ENCODE peak calls at places on chromosomes 4 and X, in five cellular contexts. One of them, this sample, is unnamed.

GRCh38 chr4:80538276-80538926 is 202.9 kb downstream of the CFAP299 start:
- DNase-seq in lower lobe of right lung: no peak
- DNase-seq in naive thymus-derived CD4-positive, alpha-beta T cell: no peak
- DNase-seq in adrenal gland: no peak
- DNase-seq in effector memory CD4-positive, alpha-beta T cell: no peak
- DNase-seq in this sample: no peak

GRCh38 chr4:23584024-23584423 is 305.8 kb downstream of the PPARGC1A start:
- DNase-seq in lower lobe of right lung: no peak
- DNase-seq in naive thymus-derived CD4-positive, alpha-beta T cell: no peak
- DNase-seq in adrenal gland: no peak
- DNase-seq in effector memory CD4-positive, alpha-beta T cell: no peak
- DNase-seq in this sample: no peak

GRCh38 chr4:4195354-4195753 is 31.4 kb downstream of the OTOP1 start:
- DNase-seq in naive thymus-derived CD4-positive, alpha-beta T cell: no peak
- DNase-seq in lower lobe of right lung: no peak
- DNase-seq in effector memory CD4-positive, alpha-beta T cell: no peak
- DNase-seq in adrenal gland: no peak
- DNase-seq in this sample: no peak

GRCh38 chrX:23332101-23332887 is 2.4 kb upstream of the PTCHD1 start:
- DNase-seq in lower lobe of right lung: no peak
- DNase-seq in adrenal gland: no peak
- DNase-seq in naive thymus-derived CD4-positive, alpha-beta T cell: no peak
- DNase-seq in effector memory CD4-positive, alpha-beta T cell: no peak
- DNase-seq in this sample: no peak

GRCh38 chrX:36867143-36867542 is 141.0 kb upstream of the FAM47C start:
- DNase-seq in effector memory CD4-positive, alpha-beta T cell: no peak
- DNase-seq in lower lobe of right lung: no peak
- DNase-seq in adrenal gland: no peak
- DNase-seq in naive thymus-derived CD4-positive, alpha-beta T cell: no peak
- DNase-seq in this sample: no peak

GRCh38 chr4:93829531-93830089 is 1.1 kb downstream of the ATOH1 start:
- DNase-seq in lower lobe of right lung: no peak
- DNase-seq in effector memory CD4-positive, alpha-beta T cell: no peak
- DNase-seq in adrenal gland: no peak
- DNase-seq in naive thymus-derived CD4-positive, alpha-beta T cell: no peak
- DNase-seq in this sample: no peak

GRCh38 chrX:129193357-129193756 is 329.9 kb downstream of the SMARCA1 start:
- DNase-seq in lower lobe of right lung: no peak
- DNase-seq in effector memory CD4-positive, alpha-beta T cell: no peak
- DNase-seq in adrenal gland: no peak
- DNase-seq in naive thymus-derived CD4-positive, alpha-beta T cell: no peak
- DNase-seq in this sample: no peak

GRCh38 chrX:150966235-150966634 is 16.9 kb upstream of the HMGB3 start:
- DNase-seq in effector memory CD4-positive, alpha-beta T cell: no peak
- DNase-seq in adrenal gland: no peak
- DNase-seq in lower lobe of right lung: no peak
- DNase-seq in naive thymus-derived CD4-positive, alpha-beta T cell: no peak
- DNase-seq in this sample: no peak

GRCh38 chrX:16869393-16870094 is 618 bp downstream of the RBBP7 start:
- DNase-seq in lower lobe of right lung: peak; percentile 43
- DNase-seq in adrenal gland: no peak
- DNase-seq in naive thymus-derived CD4-positive, alpha-beta T cell: peak; percentile 44
- DNase-seq in effector memory CD4-positive, alpha-beta T cell: peak; percentile 26
- DNase-seq in this sample: no peak

GRCh38 chr4:76439491-76439890 is 4.5 kb downstream of the SHROOM3 start:
- DNase-seq in effector memory CD4-positive, alpha-beta T cell: no peak
- DNase-seq in naive thymus-derived CD4-positive, alpha-beta T cell: no peak
- DNase-seq in adrenal gland: no peak
- DNase-seq in lower lobe of right lung: no peak
- DNase-seq in this sample: no peak

GRCh38 chrX:9249452-9249851 is 215.4 kb upstream of the TBL1X start:
- DNase-seq in adrenal gland: no peak
- DNase-seq in lower lobe of right lung: no peak
- DNase-seq in naive thymus-derived CD4-positive, alpha-beta T cell: no peak
- DNase-seq in effector memory CD4-positive, alpha-beta T cell: no peak
- DNase-seq in this sample: no peak

GRCh38 chr4:12679217-12679616 is 804.9 kb downstream of the RAB28 start:
- DNase-seq in lower lobe of right lung: no peak
- DNase-seq in adrenal gland: no peak
- DNase-seq in naive thymus-derived CD4-positive, alpha-beta T cell: no peak
- DNase-seq in effector memory CD4-positive, alpha-beta T cell: no peak
- DNase-seq in this sample: no peak

GRCh38 chr4:184979461-184980124 is 38.7 kb upstream of the HELT start:
- DNase-seq in naive thymus-derived CD4-positive, alpha-beta T cell: no peak
- DNase-seq in effector memory CD4-positive, alpha-beta T cell: no peak
- DNase-seq in lower lobe of right lung: no peak
- DNase-seq in adrenal gland: no peak
- DNase-seq in this sample: no peak

DNA sequence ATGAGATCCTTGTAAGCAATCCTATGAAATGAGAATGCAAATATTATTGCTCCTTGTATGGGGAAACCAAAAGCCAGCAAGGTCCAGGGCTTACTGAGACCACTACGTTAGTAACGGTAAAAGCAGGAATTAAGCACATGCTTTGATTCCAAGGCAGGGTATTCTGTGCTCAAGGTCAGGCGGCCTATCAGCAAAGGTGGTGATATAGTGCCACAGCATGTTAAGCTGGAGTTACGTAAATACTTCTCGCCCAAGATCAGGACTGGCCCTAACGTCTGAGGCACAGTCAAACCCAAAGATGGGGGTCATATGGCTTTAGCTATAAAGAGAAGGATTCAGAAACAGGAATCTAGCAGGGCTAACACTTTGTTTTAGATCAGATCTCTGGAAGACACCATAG is 27.6 kb downstream of the SLC10A7 start:
- DNase-seq in adrenal gland: no peak
- DNase-seq in lower lobe of right lung: no peak
- DNase-seq in naive thymus-derived CD4-positive, alpha-beta T cell: no peak
- DNase-seq in effector memory CD4-positive, alpha-beta T cell: no peak
- DNase-seq in this sample: no peak
- H3K4me1 ChIP-seq in adrenal gland: peaks cover 3% of the 10 kb centered on the region
- H3K4me1 ChIP-seq in lower lobe of right lung: no peaks in the 10 kb centered on the region
- H3K4me1 ChIP-seq in naive thymus-derived CD4-positive, alpha-beta T cell: no peaks in the 10 kb centered on the region
- H3K4me1 ChIP-seq in effector memory CD4-positive, alpha-beta T cell: no peaks in the 10 kb centered on the region
- H3K4me1 ChIP-seq in this sample: no peaks in the 10 kb centered on the region

DNA sequence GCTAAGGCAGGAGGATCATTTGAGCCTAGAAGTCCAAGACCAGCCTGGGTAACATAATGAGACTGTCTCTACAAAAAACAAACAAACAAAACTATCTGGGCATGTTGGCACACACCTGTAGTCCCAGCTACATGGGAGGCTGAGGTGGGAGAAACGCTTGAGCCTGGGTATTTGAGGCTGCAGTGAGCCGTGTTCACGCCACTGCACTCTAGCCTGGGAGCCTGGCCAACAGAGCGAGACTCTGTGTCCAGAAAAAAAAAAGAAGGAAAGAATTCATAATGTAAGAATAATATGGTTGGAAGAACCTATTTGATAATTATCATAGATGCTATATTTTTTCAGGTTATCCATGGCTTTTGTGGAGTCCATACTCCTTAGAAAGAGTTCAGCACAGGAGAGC is 26.0 kb upstream of the DCHS2 start:
- DNase-seq in naive thymus-derived CD4-positive, alpha-beta T cell: no peak
- DNase-seq in lower lobe of right lung: no peak
- DNase-seq in effector memory CD4-positive, alpha-beta T cell: no peak
- DNase-seq in adrenal gland: no peak
- DNase-seq in this sample: no peak
- H3K27ac ChIP-seq in naive thymus-derived CD4-positive, alpha-beta T cell: no peak overlapping the region
- H3K27ac ChIP-seq in lower lobe of right lung: no peak overlapping the region
- H3K27ac ChIP-seq in effector memory CD4-positive, alpha-beta T cell: no peak overlapping the region
- H3K27ac ChIP-seq in adrenal gland: no peak overlapping the region
- H3K27ac ChIP-seq in this sample: no peak overlapping the region

DNA sequence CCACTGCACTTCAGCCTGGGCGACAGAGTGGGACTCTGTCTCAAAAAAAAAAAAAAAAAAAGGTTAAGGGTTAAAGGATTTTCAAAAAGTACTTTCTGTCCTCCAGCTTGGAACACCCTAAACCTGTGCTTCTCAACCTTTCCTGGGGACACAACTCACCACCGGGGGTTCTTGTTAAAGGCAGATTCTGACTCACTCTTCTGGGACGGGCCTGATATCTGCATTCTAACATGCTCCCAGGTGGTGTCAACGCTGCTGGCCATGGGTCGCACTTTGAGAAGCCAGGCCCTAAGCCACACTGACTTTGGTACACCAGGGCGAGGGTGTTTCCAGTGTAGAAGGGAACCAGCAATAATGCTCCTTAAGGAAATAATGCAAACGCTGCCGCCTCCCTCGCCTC is 46.1 kb downstream of the AFAP1 start:
- DNase-seq in adrenal gland: no peak
- DNase-seq in lower lobe of right lung: no peak
- DNase-seq in effector memory CD4-positive, alpha-beta T cell: no peak
- DNase-seq in naive thymus-derived CD4-positive, alpha-beta T cell: no peak
- DNase-seq in this sample: no peak
- H3K4me1 ChIP-seq in adrenal gland: peaks cover 23% of the 10 kb centered on the region
- H3K4me1 ChIP-seq in lower lobe of right lung: peaks cover 13% of the 10 kb centered on the region
- H3K4me1 ChIP-seq in effector memory CD4-positive, alpha-beta T cell: no peaks in the 10 kb centered on the region
- H3K4me1 ChIP-seq in naive thymus-derived CD4-positive, alpha-beta T cell: no peaks in the 10 kb centered on the region
- H3K4me1 ChIP-seq in this sample: peaks cover 9% of the 10 kb centered on the region

GRCh38 chr4:187480146-187481145 is 515.1 kb upstream of the ZFP42 start:
- DNase-seq in effector memory CD4-positive, alpha-beta T cell: no peak
- DNase-seq in naive thymus-derived CD4-positive, alpha-beta T cell: no peak
- DNase-seq in lower lobe of right lung: no peak
- DNase-seq in adrenal gland: no peak
- DNase-seq in this sample: no peak
- H3K27ac ChIP-seq in effector memory CD4-positive, alpha-beta T cell: no peak overlapping the region
- H3K27ac ChIP-seq in naive thymus-derived CD4-positive, alpha-beta T cell: no peak overlapping the region
- H3K27ac ChIP-seq in lower lobe of right lung: no peak overlapping the region
- H3K27ac ChIP-seq in adrenal gland: no peak overlapping the region
- H3K27ac ChIP-seq in this sample: no peak overlapping the region

DNA sequence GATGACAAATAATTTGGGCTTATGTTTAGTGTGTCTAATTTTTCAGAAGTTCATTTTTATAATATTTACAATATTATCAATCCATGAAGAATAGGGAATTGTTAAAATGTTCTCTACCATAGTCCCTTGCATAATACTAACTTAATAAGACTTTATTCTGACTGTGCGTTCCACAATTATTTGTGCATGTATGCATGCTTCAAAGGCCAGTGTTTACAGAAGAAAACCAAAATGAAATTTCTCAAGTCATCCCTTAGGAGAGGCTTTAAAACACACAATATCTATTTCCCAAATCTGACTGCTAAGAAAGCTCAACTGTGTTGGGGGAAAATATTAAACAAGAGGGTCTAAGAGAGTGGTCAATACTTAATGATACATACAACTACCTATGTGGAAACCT is 226.3 kb upstream of the ANKRD50 start:
- DNase-seq in naive thymus-derived CD4-positive, alpha-beta T cell: no peak
- DNase-seq in lower lobe of right lung: no peak
- DNase-seq in effector memory CD4-positive, alpha-beta T cell: no peak
- DNase-seq in adrenal gland: no peak
- DNase-seq in this sample: no peak
- H3K4me1 ChIP-seq in naive thymus-derived CD4-positive, alpha-beta T cell: no peaks in the 10 kb centered on the region
- H3K4me1 ChIP-seq in lower lobe of right lung: peaks cover 28% of the 10 kb centered on the region
- H3K4me1 ChIP-seq in effector memory CD4-positive, alpha-beta T cell: no peaks in the 10 kb centered on the region
- H3K4me1 ChIP-seq in adrenal gland: no peaks in the 10 kb centered on the region
- H3K4me1 ChIP-seq in this sample: no peaks in the 10 kb centered on the region

GRCh38 chr4:100895572-100896197 is 377.9 kb upstream of the EMCN start:
- DNase-seq in effector memory CD4-positive, alpha-beta T cell: no peak
- DNase-seq in naive thymus-derived CD4-positive, alpha-beta T cell: peak; percentile 10
- DNase-seq in lower lobe of right lung: no peak
- DNase-seq in adrenal gland: no peak
- DNase-seq in this sample: no peak
- H3K27ac ChIP-seq in effector memory CD4-positive, alpha-beta T cell: peak overlapping the region; percentile 38
- H3K27ac ChIP-seq in naive thymus-derived CD4-positive, alpha-beta T cell: peak overlapping the region; percentile 27
- H3K27ac ChIP-seq in lower lobe of right lung: peak overlapping the region; percentile 12
- H3K27ac ChIP-seq in adrenal gland: peak overlapping the region; percentile 3
- H3K27ac ChIP-seq in this sample: no peak overlapping the region

GRCh38 chr4:153520227-153520626 is 54.1 kb downstream of the TMEM131L start:
- DNase-seq in lower lobe of right lung: no peak
- DNase-seq in adrenal gland: no peak
- DNase-seq in effector memory CD4-positive, alpha-beta T cell: no peak
- DNase-seq in naive thymus-derived CD4-positive, alpha-beta T cell: no peak
- DNase-seq in this sample: no peak
- H3K4me1 ChIP-seq in lower lobe of right lung: peaks cover 58% of the 10 kb centered on the region
- H3K4me1 ChIP-seq in adrenal gland: peaks cover 3% of the 10 kb centered on the region
- H3K4me1 ChIP-seq in effector memory CD4-positive, alpha-beta T cell: peaks cover 59% of the 10 kb centered on the region
- H3K4me1 ChIP-seq in naive thymus-derived CD4-positive, alpha-beta T cell: peaks cover 81% of the 10 kb centered on the region
- H3K4me1 ChIP-seq in this sample: no peaks in the 10 kb centered on the region

GRCh38 chrX:19729761-19730160 is 157.6 kb downstream of the SH3KBP1 start:
- DNase-seq in naive thymus-derived CD4-positive, alpha-beta T cell: no peak
- DNase-seq in effector memory CD4-positive, alpha-beta T cell: no peak
- DNase-seq in lower lobe of right lung: no peak
- DNase-seq in adrenal gland: no peak
- DNase-seq in this sample: no peak

GRCh38 chrX:19731307-19731706 is 156.1 kb downstream of the SH3KBP1 start:
- DNase-seq in effector memory CD4-positive, alpha-beta T cell: no peak
- DNase-seq in naive thymus-derived CD4-positive, alpha-beta T cell: no peak
- DNase-seq in lower lobe of right lung: no peak
- DNase-seq in adrenal gland: no peak
- DNase-seq in this sample: no peak

GRCh38 chrX:19740744-19741143 is 146.7 kb downstream of the SH3KBP1 start:
- DNase-seq in lower lobe of right lung: no peak
- DNase-seq in adrenal gland: no peak
- DNase-seq in effector memory CD4-positive, alpha-beta T cell: no peak
- DNase-seq in naive thymus-derived CD4-positive, alpha-beta T cell: no peak
- DNase-seq in this sample: no peak

GRCh38 chrX:19739683-19740082 is 147.7 kb downstream of the SH3KBP1 start:
- DNase-seq in effector memory CD4-positive, alpha-beta T cell: peak; percentile 7
- DNase-seq in adrenal gland: peak; percentile 59
- DNase-seq in lower lobe of right lung: peak; percentile 47
- DNase-seq in naive thymus-derived CD4-positive, alpha-beta T cell: peak; percentile 27
- DNase-seq in this sample: peak; percentile 43

GRCh38 chrX:19735244-19735643 is 152.2 kb downstream of the SH3KBP1 start:
- DNase-seq in lower lobe of right lung: no peak
- DNase-seq in adrenal gland: no peak
- DNase-seq in effector memory CD4-positive, alpha-beta T cell: no peak
- DNase-seq in naive thymus-derived CD4-positive, alpha-beta T cell: no peak
- DNase-seq in this sample: no peak
- H3K27ac ChIP-seq in lower lobe of right lung: no peak overlapping the region
- H3K27ac ChIP-seq in adrenal gland: no peak overlapping the region
- H3K27ac ChIP-seq in effector memory CD4-positive, alpha-beta T cell: no peak overlapping the region
- H3K27ac ChIP-seq in naive thymus-derived CD4-positive, alpha-beta T cell: no peak overlapping the region
- H3K27ac ChIP-seq in this sample: no peak overlapping the region

This sample was measured in uterus.